ENCODE peak calls at places on chromosomes 2 and 18, in six cellular contexts. P is SK-N-DZ; Y is iris pigment epithelial cell; W is activated T-cell treated with anti-CD3 and anti-CD28 coated beads for 1 hour; U is GM19239; H is stimulated activated CD4-positive, alpha-beta T cell treated with anti-CD3 and anti-CD28 coated beads, Interleukin-1b, Interleukin-23, amount 100 ng/mL, for 1 hour. A is an unnamed sample.

GRCh38 chr2:4354678-4355077 is 651.3 kb downstream of the DCDC2C start:
- DNase-seq in Y (peak; percentile 1), P (peak; percentile 43), W (no peak), U (no peak), H (no peak), A (no peak)

GRCh38 chr2:175175896-175176295 is 5.6 kb downstream of the ATP5MC3 start:
- DNase-seq in Y (peak; percentile 53), H (no peak), U (no peak), P (no peak), W (no peak), A (no peak)

GRCh38 chr2:26298638-26299393 is 47.1 kb upstream of the SELENOI start:
- DNase-seq in H (no peak), Y (peak; percentile 54), W (peak; percentile 15), P (no peak), U (no peak), A (no peak)

GRCh38 chr2:3665886-3666612 is 8.0 kb downstream of the ALLC start:
- DNase-seq in P (no peak), H (no peak), Y (no peak), W (no peak), U (no peak), A (no peak)

GRCh38 chr2:239072786-239073185 is 224.9 kb downstream of the TWIST2 start:
- DNase-seq in H (no peak), W (no peak), Y (no peak), U (no peak), P (no peak), A (no peak)

GRCh38 chr2:219719521-219719920 is 92.1 kb downstream of the SLC4A3 start:
- DNase-seq in P (no peak), Y (no peak), W (no peak), H (no peak), U (no peak), A (no peak)

GRCh38 chr18:63775166-63775730 is at the start of gene SERPINB7:
- DNase-seq in P (no peak), H (no peak), U (no peak), W (no peak), Y (peak; percentile 85), A (no peak)

GRCh38 chr2:218745559-218746469 is 35.2 kb downstream of the TTLL4 start:
- DNase-seq in W (no peak), H (no peak), U (no peak), Y (peak; percentile 69), P (no peak), A (no peak)

GRCh38 chr2:233422649-233423435 is 68.5 kb downstream of the DGKD start:
- DNase-seq in Y (no peak), W (no peak), H (no peak), P (no peak), U (no peak), A (no peak)

GRCh38 chr2:54570925-54571694 is 115.0 kb downstream of the SPTBN1 start:
- DNase-seq in U (no peak), P (no peak), W (peak; percentile 35), H (peak; percentile 28), Y (peak; percentile 98), A (no peak)

GRCh38 chr18:49581369-49581768 is 19.5 kb downstream of the LIPG start:
- DNase-seq in W (no peak), H (no peak), U (no peak), P (no peak), Y (no peak), A (no peak)

GRCh38 chr2:45825001-45825651 is 173.7 kb downstream of the PRKCE start:
- DNase-seq in H (no peak), W (no peak), Y (no peak), P (no peak), U (no peak), A (no peak)

A was measured in cortex of kidney.